ENCODE peak calls at places on chromosomes 12 and 14, in ten cellular contexts. One of them, this sample, is unnamed.

GRCh38 chr12:55955800-55956508 is 9.9 kb downstream of the PMEL start:
- DNase-seq in astrocyte: peak; percentile 62
- DNase-seq in choroid plexus epithelial cell: peak; percentile 36
- DNase-seq in Calu3: peak; percentile 90
- DNase-seq in GM20000: no peak
- DNase-seq in caudate nucleus: no peak
- DNase-seq in NCI-H187: no peak
- DNase-seq in activated naive CD4-positive, alpha-beta T cell treated with anti-CD3 and anti-CD28 coated beads, Interleukin-2, amount 50 U/mL, for 16 hours: peak; percentile 61
- DNase-seq in stimulated activated CD4-positive, alpha-beta T cell treated with anti-CD3 and anti-CD28 coated beads, Interleukin-4, amount 100 ng/mL, for 48 hours: peak; percentile 42
- DNase-seq in CD8-positive, alpha-beta memory T cell: peak; percentile 65
- DNase-seq in this sample: no peak

GRCh38 chr14:35410858-35411257 is 6.3 kb upstream of the NFKBIA start:
- DNase-seq in astrocyte: no peak
- DNase-seq in choroid plexus epithelial cell: no peak
- DNase-seq in Calu3: no peak
- DNase-seq in GM20000: no peak
- DNase-seq in caudate nucleus: no peak
- DNase-seq in NCI-H187: no peak
- DNase-seq in activated naive CD4-positive, alpha-beta T cell treated with anti-CD3 and anti-CD28 coated beads, Interleukin-2, amount 50 U/mL, for 16 hours: no peak
- DNase-seq in stimulated activated CD4-positive, alpha-beta T cell treated with anti-CD3 and anti-CD28 coated beads, Interleukin-4, amount 100 ng/mL, for 48 hours: no peak
- DNase-seq in CD8-positive, alpha-beta memory T cell: no peak
- DNase-seq in this sample: no peak

GRCh38 chr14:34334329-34334728 is 127.7 kb downstream of the SPTSSA start:
- DNase-seq in astrocyte: no peak
- DNase-seq in choroid plexus epithelial cell: no peak
- DNase-seq in Calu3: no peak
- DNase-seq in GM20000: no peak
- DNase-seq in caudate nucleus: no peak
- DNase-seq in NCI-H187: no peak
- DNase-seq in activated naive CD4-positive, alpha-beta T cell treated with anti-CD3 and anti-CD28 coated beads, Interleukin-2, amount 50 U/mL, for 16 hours: no peak
- DNase-seq in stimulated activated CD4-positive, alpha-beta T cell treated with anti-CD3 and anti-CD28 coated beads, Interleukin-4, amount 100 ng/mL, for 48 hours: no peak
- DNase-seq in CD8-positive, alpha-beta memory T cell: no peak
- DNase-seq in this sample: no peak

GRCh38 chr12:88113871-88114270 is 28.0 kb downstream of the CEP290 start:
- DNase-seq in astrocyte: peak; percentile 48
- DNase-seq in choroid plexus epithelial cell: peak; percentile 9
- DNase-seq in Calu3: no peak
- DNase-seq in GM20000: no peak
- DNase-seq in caudate nucleus: no peak
- DNase-seq in NCI-H187: no peak
- DNase-seq in activated naive CD4-positive, alpha-beta T cell treated with anti-CD3 and anti-CD28 coated beads, Interleukin-2, amount 50 U/mL, for 16 hours: no peak
- DNase-seq in stimulated activated CD4-positive, alpha-beta T cell treated with anti-CD3 and anti-CD28 coated beads, Interleukin-4, amount 100 ng/mL, for 48 hours: no peak
- DNase-seq in CD8-positive, alpha-beta memory T cell: no peak
- DNase-seq in this sample: no peak

GRCh38 chr14:73272393-73272792 is 35.1 kb downstream of the PAPLN start:
- DNase-seq in astrocyte: no peak
- DNase-seq in choroid plexus epithelial cell: no peak
- DNase-seq in Calu3: no peak
- DNase-seq in GM20000: no peak
- DNase-seq in caudate nucleus: no peak
- DNase-seq in NCI-H187: no peak
- DNase-seq in activated naive CD4-positive, alpha-beta T cell treated with anti-CD3 and anti-CD28 coated beads, Interleukin-2, amount 50 U/mL, for 16 hours: no peak
- DNase-seq in stimulated activated CD4-positive, alpha-beta T cell treated with anti-CD3 and anti-CD28 coated beads, Interleukin-4, amount 100 ng/mL, for 48 hours: no peak
- DNase-seq in CD8-positive, alpha-beta memory T cell: no peak
- DNase-seq in this sample: no peak

GRCh38 chr14:36478782-36479181 is 41.2 kb downstream of the NKX2-1 start:
- DNase-seq in astrocyte: peak; percentile 54
- DNase-seq in choroid plexus epithelial cell: no peak
- DNase-seq in Calu3: no peak
- DNase-seq in GM20000: no peak
- DNase-seq in caudate nucleus: no peak
- DNase-seq in NCI-H187: no peak
- DNase-seq in activated naive CD4-positive, alpha-beta T cell treated with anti-CD3 and anti-CD28 coated beads, Interleukin-2, amount 50 U/mL, for 16 hours: no peak
- DNase-seq in stimulated activated CD4-positive, alpha-beta T cell treated with anti-CD3 and anti-CD28 coated beads, Interleukin-4, amount 100 ng/mL, for 48 hours: no peak
- DNase-seq in CD8-positive, alpha-beta memory T cell: no peak
- DNase-seq in this sample: no peak

GRCh38 chr14:104602933-104603325 is 1.6 kb downstream of the TMEM179 start:
- DNase-seq in astrocyte: no peak
- DNase-seq in choroid plexus epithelial cell: no peak
- DNase-seq in Calu3: no peak
- DNase-seq in GM20000: no peak
- DNase-seq in caudate nucleus: no peak
- DNase-seq in NCI-H187: no peak
- DNase-seq in activated naive CD4-positive, alpha-beta T cell treated with anti-CD3 and anti-CD28 coated beads, Interleukin-2, amount 50 U/mL, for 16 hours: no peak
- DNase-seq in stimulated activated CD4-positive, alpha-beta T cell treated with anti-CD3 and anti-CD28 coated beads, Interleukin-4, amount 100 ng/mL, for 48 hours: no peak
- DNase-seq in CD8-positive, alpha-beta memory T cell: no peak
- DNase-seq in this sample: no peak

GRCh38 chr14:94780536-94781404 is 10.9 kb upstream of the GSC start:
- DNase-seq in astrocyte: no peak
- DNase-seq in choroid plexus epithelial cell: no peak
- DNase-seq in Calu3: no peak
- DNase-seq in GM20000: no peak
- DNase-seq in caudate nucleus: no peak
- DNase-seq in NCI-H187: no peak
- DNase-seq in activated naive CD4-positive, alpha-beta T cell treated with anti-CD3 and anti-CD28 coated beads, Interleukin-2, amount 50 U/mL, for 16 hours: no peak
- DNase-seq in stimulated activated CD4-positive, alpha-beta T cell treated with anti-CD3 and anti-CD28 coated beads, Interleukin-4, amount 100 ng/mL, for 48 hours: no peak
- DNase-seq in CD8-positive, alpha-beta memory T cell: no peak
- DNase-seq in this sample: no peak

GRCh38 chr12:57803317-57803893 is 15.1 kb downstream of the AVIL start:
- DNase-seq in astrocyte: no peak
- DNase-seq in choroid plexus epithelial cell: peak; percentile 63
- DNase-seq in Calu3: peak; percentile 60
- DNase-seq in GM20000: peak; percentile 38
- DNase-seq in caudate nucleus: peak; percentile 25
- DNase-seq in NCI-H187: no peak
- DNase-seq in activated naive CD4-positive, alpha-beta T cell treated with anti-CD3 and anti-CD28 coated beads, Interleukin-2, amount 50 U/mL, for 16 hours: peak; percentile 38
- DNase-seq in stimulated activated CD4-positive, alpha-beta T cell treated with anti-CD3 and anti-CD28 coated beads, Interleukin-4, amount 100 ng/mL, for 48 hours: peak; percentile 14
- DNase-seq in CD8-positive, alpha-beta memory T cell: no peak
- DNase-seq in this sample: peak; percentile 47

GRCh38 chr12:6956332-6956727 is 5.2 kb downstream of the PTPN6 start:
- DNase-seq in astrocyte: no peak
- DNase-seq in choroid plexus epithelial cell: no peak
- DNase-seq in Calu3: no peak
- DNase-seq in GM20000: no peak
- DNase-seq in caudate nucleus: no peak
- DNase-seq in NCI-H187: no peak
- DNase-seq in activated naive CD4-positive, alpha-beta T cell treated with anti-CD3 and anti-CD28 coated beads, Interleukin-2, amount 50 U/mL, for 16 hours: no peak
- DNase-seq in stimulated activated CD4-positive, alpha-beta T cell treated with anti-CD3 and anti-CD28 coated beads, Interleukin-4, amount 100 ng/mL, for 48 hours: no peak
- DNase-seq in CD8-positive, alpha-beta memory T cell: peak; percentile 72
- DNase-seq in this sample: no peak

GRCh38 chr12:49296034-49296835 is 1.3 kb downstream of the PRPH start:
- DNase-seq in astrocyte: no peak
- DNase-seq in choroid plexus epithelial cell: no peak
- DNase-seq in Calu3: peak; percentile 74
- DNase-seq in GM20000: peak; percentile 92
- DNase-seq in caudate nucleus: no peak
- DNase-seq in NCI-H187: peak; percentile 77
- DNase-seq in activated naive CD4-positive, alpha-beta T cell treated with anti-CD3 and anti-CD28 coated beads, Interleukin-2, amount 50 U/mL, for 16 hours: peak; percentile 71
- DNase-seq in stimulated activated CD4-positive, alpha-beta T cell treated with anti-CD3 and anti-CD28 coated beads, Interleukin-4, amount 100 ng/mL, for 48 hours: peak; percentile 65
- DNase-seq in CD8-positive, alpha-beta memory T cell: peak; percentile 70
- DNase-seq in this sample: peak; percentile 64

GRCh38 chr12:108833757-108834472 is 23.5 kb downstream of the SSH1 start:
- DNase-seq in astrocyte: peak; percentile 89
- DNase-seq in choroid plexus epithelial cell: peak; percentile 81
- DNase-seq in Calu3: peak; percentile 33
- DNase-seq in GM20000: no peak
- DNase-seq in caudate nucleus: no peak
- DNase-seq in NCI-H187: no peak
- DNase-seq in activated naive CD4-positive, alpha-beta T cell treated with anti-CD3 and anti-CD28 coated beads, Interleukin-2, amount 50 U/mL, for 16 hours: no peak
- DNase-seq in stimulated activated CD4-positive, alpha-beta T cell treated with anti-CD3 and anti-CD28 coated beads, Interleukin-4, amount 100 ng/mL, for 48 hours: no peak
- DNase-seq in CD8-positive, alpha-beta memory T cell: no peak
- DNase-seq in this sample: no peak

GRCh38 chr12:42426733-42427132 is 100.8 kb downstream of the PPHLN1 start:
- DNase-seq in astrocyte: peak; percentile 72
- DNase-seq in choroid plexus epithelial cell: peak; percentile 88
- DNase-seq in Calu3: no peak
- DNase-seq in GM20000: no peak
- DNase-seq in caudate nucleus: peak; percentile 2
- DNase-seq in NCI-H187: no peak
- DNase-seq in activated naive CD4-positive, alpha-beta T cell treated with anti-CD3 and anti-CD28 coated beads, Interleukin-2, amount 50 U/mL, for 16 hours: no peak
- DNase-seq in stimulated activated CD4-positive, alpha-beta T cell treated with anti-CD3 and anti-CD28 coated beads, Interleukin-4, amount 100 ng/mL, for 48 hours: no peak
- DNase-seq in CD8-positive, alpha-beta memory T cell: no peak
- DNase-seq in this sample: no peak

GRCh38 chr14:71783786-71784185 is 148.4 kb upstream of the RGS6 start:
- DNase-seq in astrocyte: no peak
- DNase-seq in choroid plexus epithelial cell: no peak
- DNase-seq in Calu3: no peak
- DNase-seq in GM20000: no peak
- DNase-seq in caudate nucleus: no peak
- DNase-seq in NCI-H187: no peak
- DNase-seq in activated naive CD4-positive, alpha-beta T cell treated with anti-CD3 and anti-CD28 coated beads, Interleukin-2, amount 50 U/mL, for 16 hours: no peak
- DNase-seq in stimulated activated CD4-positive, alpha-beta T cell treated with anti-CD3 and anti-CD28 coated beads, Interleukin-4, amount 100 ng/mL, for 48 hours: no peak
- DNase-seq in CD8-positive, alpha-beta memory T cell: no peak
- DNase-seq in this sample: no peak

GRCh38 chr12:47881826-47882427 is 22.9 kb downstream of the VDR start:
- DNase-seq in astrocyte: peak; percentile 98
- DNase-seq in choroid plexus epithelial cell: peak; percentile 96
- DNase-seq in Calu3: no peak
- DNase-seq in GM20000: no peak
- DNase-seq in caudate nucleus: no peak
- DNase-seq in NCI-H187: no peak
- DNase-seq in activated naive CD4-positive, alpha-beta T cell treated with anti-CD3 and anti-CD28 coated beads, Interleukin-2, amount 50 U/mL, for 16 hours: no peak
- DNase-seq in stimulated activated CD4-positive, alpha-beta T cell treated with anti-CD3 and anti-CD28 coated beads, Interleukin-4, amount 100 ng/mL, for 48 hours: no peak
- DNase-seq in CD8-positive, alpha-beta memory T cell: no peak
- DNase-seq in this sample: no peak

GRCh38 chr12:52903855-52904508 is 894 bp downstream of the KRT8 start:
- DNase-seq in astrocyte: peak; percentile 39
- DNase-seq in choroid plexus epithelial cell: peak; percentile 57
- DNase-seq in Calu3: peak; percentile 88
- DNase-seq in GM20000: peak; percentile 78
- DNase-seq in caudate nucleus: no peak
- DNase-seq in NCI-H187: peak; percentile 73
- DNase-seq in activated naive CD4-positive, alpha-beta T cell treated with anti-CD3 and anti-CD28 coated beads, Interleukin-2, amount 50 U/mL, for 16 hours: peak; percentile 22
- DNase-seq in stimulated activated CD4-positive, alpha-beta T cell treated with anti-CD3 and anti-CD28 coated beads, Interleukin-4, amount 100 ng/mL, for 48 hours: peak; percentile 6
- DNase-seq in CD8-positive, alpha-beta memory T cell: peak; percentile 55
- DNase-seq in this sample: peak; percentile 70

GRCh38 chr12:107667464-107667863 is 18.1 kb upstream of the PWP1 start:
- DNase-seq in astrocyte: no peak
- DNase-seq in choroid plexus epithelial cell: no peak
- DNase-seq in Calu3: no peak
- DNase-seq in GM20000: no peak
- DNase-seq in caudate nucleus: no peak
- DNase-seq in NCI-H187: no peak
- DNase-seq in activated naive CD4-positive, alpha-beta T cell treated with anti-CD3 and anti-CD28 coated beads, Interleukin-2, amount 50 U/mL, for 16 hours: no peak
- DNase-seq in stimulated activated CD4-positive, alpha-beta T cell treated with anti-CD3 and anti-CD28 coated beads, Interleukin-4, amount 100 ng/mL, for 48 hours: no peak
- DNase-seq in CD8-positive, alpha-beta memory T cell: no peak
- DNase-seq in this sample: no peak

GRCh38 chr14:63273717-63274673 is 44.7 kb downstream of the GPHB5 start:
- DNase-seq in astrocyte: no peak
- DNase-seq in choroid plexus epithelial cell: no peak
- DNase-seq in Calu3: no peak
- DNase-seq in GM20000: no peak
- DNase-seq in caudate nucleus: no peak
- DNase-seq in NCI-H187: no peak
- DNase-seq in activated naive CD4-positive, alpha-beta T cell treated with anti-CD3 and anti-CD28 coated beads, Interleukin-2, amount 50 U/mL, for 16 hours: no peak
- DNase-seq in stimulated activated CD4-positive, alpha-beta T cell treated with anti-CD3 and anti-CD28 coated beads, Interleukin-4, amount 100 ng/mL, for 48 hours: no peak
- DNase-seq in CD8-positive, alpha-beta memory T cell: no peak
- DNase-seq in this sample: no peak

GRCh38 chr12:111271674-111272418 is 97.0 kb downstream of the PHETA1 start:
- DNase-seq in astrocyte: no peak
- DNase-seq in choroid plexus epithelial cell: peak; percentile 23
- DNase-seq in Calu3: no peak
- DNase-seq in GM20000: no peak
- DNase-seq in caudate nucleus: no peak
- DNase-seq in NCI-H187: no peak
- DNase-seq in activated naive CD4-positive, alpha-beta T cell treated with anti-CD3 and anti-CD28 coated beads, Interleukin-2, amount 50 U/mL, for 16 hours: no peak
- DNase-seq in stimulated activated CD4-positive, alpha-beta T cell treated with anti-CD3 and anti-CD28 coated beads, Interleukin-4, amount 100 ng/mL, for 48 hours: no peak
- DNase-seq in CD8-positive, alpha-beta memory T cell: no peak
- DNase-seq in this sample: no peak

GRCh38 chr14:61184117-61184516 is 97.0 kb downstream of the TMEM30B start:
- DNase-seq in astrocyte: peak; percentile 95
- DNase-seq in choroid plexus epithelial cell: peak; percentile 95
- DNase-seq in Calu3: no peak
- DNase-seq in GM20000: no peak
- DNase-seq in caudate nucleus: no peak
- DNase-seq in NCI-H187: no peak
- DNase-seq in activated naive CD4-positive, alpha-beta T cell treated with anti-CD3 and anti-CD28 coated beads, Interleukin-2, amount 50 U/mL, for 16 hours: no peak
- DNase-seq in stimulated activated CD4-positive, alpha-beta T cell treated with anti-CD3 and anti-CD28 coated beads, Interleukin-4, amount 100 ng/mL, for 48 hours: no peak
- DNase-seq in CD8-positive, alpha-beta memory T cell: no peak
- DNase-seq in this sample: no peak

GRCh38 chr14:105021656-105022275 is 883 bp upstream of the CDCA4 start:
- DNase-seq in astrocyte: no peak
- DNase-seq in choroid plexus epithelial cell: peak; percentile 50
- DNase-seq in Calu3: peak; percentile 79
- DNase-seq in GM20000: no peak
- DNase-seq in caudate nucleus: peak; percentile 42
- DNase-seq in NCI-H187: no peak
- DNase-seq in activated naive CD4-positive, alpha-beta T cell treated with anti-CD3 and anti-CD28 coated beads, Interleukin-2, amount 50 U/mL, for 16 hours: peak; percentile 54
- DNase-seq in stimulated activated CD4-positive, alpha-beta T cell treated with anti-CD3 and anti-CD28 coated beads, Interleukin-4, amount 100 ng/mL, for 48 hours: no peak
- DNase-seq in CD8-positive, alpha-beta memory T cell: peak; percentile 55
- DNase-seq in this sample: peak; percentile 42

GRCh38 chr14:65101631-65102440 is 481 bp downstream of the MAX start:
- DNase-seq in astrocyte: no peak
- DNase-seq in choroid plexus epithelial cell: no peak
- DNase-seq in Calu3: peak; percentile 6
- DNase-seq in GM20000: no peak
- DNase-seq in caudate nucleus: peak; percentile 18
- DNase-seq in NCI-H187: no peak
- DNase-seq in activated naive CD4-positive, alpha-beta T cell treated with anti-CD3 and anti-CD28 coated beads, Interleukin-2, amount 50 U/mL, for 16 hours: peak; percentile 40
- DNase-seq in stimulated activated CD4-positive, alpha-beta T cell treated with anti-CD3 and anti-CD28 coated beads, Interleukin-4, amount 100 ng/mL, for 48 hours: peak; percentile 10
- DNase-seq in CD8-positive, alpha-beta memory T cell: peak; percentile 73
- DNase-seq in this sample: no peak

GRCh38 chr12:127723236-127723635 is 543.7 kb upstream of the TMEM132C start:
- DNase-seq in astrocyte: no peak
- DNase-seq in choroid plexus epithelial cell: no peak
- DNase-seq in Calu3: no peak
- DNase-seq in GM20000: no peak
- DNase-seq in caudate nucleus: no peak
- DNase-seq in NCI-H187: no peak
- DNase-seq in activated naive CD4-positive, alpha-beta T cell treated with anti-CD3 and anti-CD28 coated beads, Interleukin-2, amount 50 U/mL, for 16 hours: no peak
- DNase-seq in stimulated activated CD4-positive, alpha-beta T cell treated with anti-CD3 and anti-CD28 coated beads, Interleukin-4, amount 100 ng/mL, for 48 hours: no peak
- DNase-seq in CD8-positive, alpha-beta memory T cell: no peak
- DNase-seq in this sample: no peak

GRCh38 chr12:100797246-100797645 is 2.7 kb downstream of the ANO4 start:
- DNase-seq in astrocyte: no peak
- DNase-seq in choroid plexus epithelial cell: no peak
- DNase-seq in Calu3: no peak
- DNase-seq in GM20000: no peak
- DNase-seq in caudate nucleus: no peak
- DNase-seq in NCI-H187: no peak
- DNase-seq in activated naive CD4-positive, alpha-beta T cell treated with anti-CD3 and anti-CD28 coated beads, Interleukin-2, amount 50 U/mL, for 16 hours: no peak
- DNase-seq in stimulated activated CD4-positive, alpha-beta T cell treated with anti-CD3 and anti-CD28 coated beads, Interleukin-4, amount 100 ng/mL, for 48 hours: no peak
- DNase-seq in CD8-positive, alpha-beta memory T cell: no peak
- DNase-seq in this sample: no peak

GRCh38 chr12:26195641-26196423 is 459 bp downstream of the SSPN start:
- DNase-seq in astrocyte: peak; percentile 51
- DNase-seq in choroid plexus epithelial cell: peak; percentile 48
- DNase-seq in Calu3: peak; percentile 30
- DNase-seq in GM20000: peak; percentile 41
- DNase-seq in caudate nucleus: peak; percentile 66
- DNase-seq in NCI-H187: no peak
- DNase-seq in activated naive CD4-positive, alpha-beta T cell treated with anti-CD3 and anti-CD28 coated beads, Interleukin-2, amount 50 U/mL, for 16 hours: no peak
- DNase-seq in stimulated activated CD4-positive, alpha-beta T cell treated with anti-CD3 and anti-CD28 coated beads, Interleukin-4, amount 100 ng/mL, for 48 hours: no peak
- DNase-seq in CD8-positive, alpha-beta memory T cell: no peak
- DNase-seq in this sample: peak; percentile 44

GRCh38 chr12:67911293-67911637 is 78.0 kb upstream of the IFNG-AS1 start:
- DNase-seq in astrocyte: peak; percentile 71
- DNase-seq in choroid plexus epithelial cell: no peak
- DNase-seq in Calu3: no peak
- DNase-seq in GM20000: no peak
- DNase-seq in caudate nucleus: no peak
- DNase-seq in NCI-H187: no peak
- DNase-seq in activated naive CD4-positive, alpha-beta T cell treated with anti-CD3 and anti-CD28 coated beads, Interleukin-2, amount 50 U/mL, for 16 hours: no peak
- DNase-seq in stimulated activated CD4-positive, alpha-beta T cell treated with anti-CD3 and anti-CD28 coated beads, Interleukin-4, amount 100 ng/mL, for 48 hours: no peak
- DNase-seq in CD8-positive, alpha-beta memory T cell: no peak
- DNase-seq in this sample: no peak

This sample was measured in frontal cortex.